ENCODE peak calls at places on chromosomes 5 and 9, in four cellular contexts. J, C, T and N are unnamed samples.

GRCh38 chr9:121645003-121645402 is 6.4 kb upstream of the DAB2IP start:
- DNase-seq in J (no peak), C (no peak), T (peak), N (no peak)

GRCh38 chr9:38068616-38068865 is 486 bp downstream of the SHB start:
- DNase-seq in J (peak), C (peak), T (no peak), N (no peak)

GRCh38 chr9:116219686-116220085 is 66.1 kb downstream of the PAPPA start:
- DNase-seq in J (no peak), C (no peak), T (no peak), N (no peak)

GRCh38 chr5:8470489-8470888 is 601.5 kb downstream of the MTRR start:
- DNase-seq in J (no peak), C (no peak), T (no peak), N (no peak)

GRCh38 chr5:138989720-138990119 is 114.6 kb upstream of the LRRTM2 start:
- DNase-seq in J (no peak), C (no peak), T (no peak), N (no peak)

GRCh38 chr9:113556877-113557593 is 93.5 kb downstream of the RGS3 start:
- DNase-seq in J (no peak), C (no peak), T (no peak), N (no peak)

GRCh38 chr5:5342784-5343183 is 79.7 kb upstream of the ICE1 start:
- DNase-seq in J (no peak), C (no peak), T (no peak), N (no peak)

GRCh38 chr5:153496835-153497234 is 6.4 kb downstream of the GRIA1 start:
- DNase-seq in J (no peak), C (peak), T (no peak), N (no peak)

GRCh38 chr9:117526674-117527073 is 111.8 kb upstream of the ASTN2 start:
- DNase-seq in J (no peak), C (no peak), T (no peak), N (no peak)

GRCh38 chr5:10471672-10472071 is 30.0 kb downstream of the ROPN1L start:
- DNase-seq in J (no peak), C (no peak), T (no peak), N (no peak)

GRCh38 chr5:172901012-172901780 is 58.0 kb upstream of the RPL26L1 start:
- DNase-seq in J (peak), C (peak), T (peak), N (no peak)

GRCh38 chr5:2270467-2270866 is 387.7 kb upstream of the IRX4 start:
- DNase-seq in J (no peak), C (no peak), T (no peak), N (no peak)

GRCh38 chr9:130997925-130998595 is 10.9 kb upstream of the LAMC3 start:
- DNase-seq in J (peak), C (peak), T (peak), N (peak)

GRCh38 chr9:122127396-122127798 is 32.2 kb downstream of the NDUFA8 start:
- DNase-seq in J (no peak), C (no peak), T (no peak), N (no peak)

GRCh38 chr9:78187763-78188495 is 47.9 kb upstream of the CEP78 start:
- DNase-seq in J (no peak), C (no peak), T (no peak), N (no peak)

GRCh38 chr5:5886812-5887486 is 464.5 kb downstream of the ICE1 start:
- DNase-seq in J (no peak), C (no peak), T (no peak), N (peak)

GRCh38 chr9:97706246-97706645 is 9.1 kb upstream of the XPA start:
- DNase-seq in J (no peak), C (no peak), T (no peak), N (no peak)

GRCh38 chr5:123371575-123372179 is 51.5 kb downstream of the CEP120 start:
- DNase-seq in J (peak), C (no peak), T (peak), N (peak)

GRCh38 chr5:96415897-96416296 is 17.2 kb downstream of the PCSK1 start:
- DNase-seq in J (no peak), C (no peak), T (no peak), N (no peak)

GRCh38 chr5:43401827-43402226 is 10.4 kb downstream of the CCL28 start:
- DNase-seq in J (no peak), C (no peak), T (no peak), N (peak)

GRCh38 chr5:171390883-171391677 is 3.4 kb downstream of the NPM1 start:
- DNase-seq in J (no peak), C (no peak), T (no peak), N (no peak)

DNA sequence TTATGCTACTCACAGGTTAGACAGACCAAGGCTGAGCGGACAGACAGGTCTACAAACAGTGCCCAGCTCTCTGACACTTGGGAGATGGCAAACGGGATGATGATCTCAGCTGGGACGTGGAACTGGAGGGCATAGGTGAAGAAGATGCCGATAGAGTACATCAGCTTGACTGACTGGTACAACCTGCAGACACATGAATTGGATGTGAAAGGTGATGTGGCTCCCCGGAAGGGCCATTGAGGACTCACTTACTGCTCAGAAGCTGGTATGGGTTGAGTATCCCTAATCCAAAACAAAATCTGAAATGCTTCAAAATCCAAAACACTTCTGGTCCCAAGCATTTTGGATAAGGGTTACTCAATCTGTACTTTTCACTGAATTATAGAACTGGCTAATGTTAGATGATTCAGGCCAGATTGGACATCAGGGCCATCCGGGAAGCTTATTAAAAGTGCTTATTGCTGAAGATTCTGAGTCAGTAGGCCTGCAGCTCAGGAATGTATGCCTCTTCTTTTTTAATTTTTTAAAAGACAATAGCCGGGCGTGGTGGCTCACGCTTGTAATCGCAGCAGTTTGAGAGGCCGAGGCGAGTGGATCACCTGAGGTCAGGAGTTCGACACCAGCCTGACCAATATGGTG is 22.4 kb downstream of the SLC36A3 start:
- DNase-seq in J (no peak), C (no peak), T (no peak), N (no peak)
- TF ChIP-seq POLR2A in J (no peak), C (no peak), T (no peak), N (no peak)

GRCh38 chr9:136643596-136644342 is 18.9 kb upstream of the EGFL7 start:
- DNase-seq in J (peak), C (peak), T (no peak), N (no peak)

GRCh38 chr9:136644343-136644592 is 18.4 kb upstream of the EGFL7 start:
- DNase-seq in J (peak), C (peak), T (no peak), N (no peak)

GRCh38 chr9:136645903-136646754 is 16.6 kb upstream of the EGFL7 start:
- DNase-seq in J (peak), C (peak), T (peak), N (no peak)

GRCh38 chr9:136645343-136645902 is 17.3 kb upstream of the EGFL7 start:
- DNase-seq in J (no peak), C (no peak), T (no peak), N (no peak)

DNA sequence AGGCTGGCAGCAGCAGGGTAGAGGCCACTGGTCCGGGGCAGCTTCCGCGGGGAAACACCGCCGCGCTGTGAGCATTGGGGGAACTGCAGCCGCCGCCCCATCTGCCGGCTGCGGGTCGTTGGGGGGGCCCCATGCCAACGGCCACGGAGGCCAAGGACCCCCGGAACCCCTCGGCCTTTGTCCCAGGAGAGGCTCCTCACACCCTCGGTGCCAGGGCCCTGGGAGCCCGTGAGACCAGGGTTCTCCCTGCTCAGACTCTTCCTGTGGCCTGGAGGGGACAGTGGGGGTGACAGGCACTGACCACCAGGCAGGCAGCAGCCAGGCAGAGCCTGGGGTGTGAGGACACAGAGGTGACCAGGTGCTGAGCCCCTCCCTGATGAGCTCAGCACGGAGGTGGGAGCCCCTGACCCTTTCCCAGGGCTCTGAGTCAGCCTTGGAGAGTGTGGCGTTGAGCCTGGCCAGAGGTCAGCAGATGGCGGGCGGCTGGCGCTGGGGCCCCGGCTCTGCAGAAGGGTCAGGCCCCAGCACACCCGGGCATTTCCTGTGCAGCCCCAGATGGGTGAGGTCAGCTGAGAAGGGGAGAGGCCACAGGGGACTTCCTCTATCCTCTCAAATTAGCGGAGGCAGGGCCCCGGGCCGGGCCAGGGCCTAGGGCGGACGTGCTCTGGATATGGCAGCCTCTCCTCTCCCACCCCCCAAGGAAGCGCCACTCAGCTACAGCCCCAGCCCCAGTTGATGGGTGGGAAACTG is 17.9 kb upstream of the EGFL7 start:
- DNase-seq in J (peak), C (peak), T (peak), N (peak)
- TF ChIP-seq POLR2A in J (no peak), C (peak), T (no peak), N (no peak)

DNA sequence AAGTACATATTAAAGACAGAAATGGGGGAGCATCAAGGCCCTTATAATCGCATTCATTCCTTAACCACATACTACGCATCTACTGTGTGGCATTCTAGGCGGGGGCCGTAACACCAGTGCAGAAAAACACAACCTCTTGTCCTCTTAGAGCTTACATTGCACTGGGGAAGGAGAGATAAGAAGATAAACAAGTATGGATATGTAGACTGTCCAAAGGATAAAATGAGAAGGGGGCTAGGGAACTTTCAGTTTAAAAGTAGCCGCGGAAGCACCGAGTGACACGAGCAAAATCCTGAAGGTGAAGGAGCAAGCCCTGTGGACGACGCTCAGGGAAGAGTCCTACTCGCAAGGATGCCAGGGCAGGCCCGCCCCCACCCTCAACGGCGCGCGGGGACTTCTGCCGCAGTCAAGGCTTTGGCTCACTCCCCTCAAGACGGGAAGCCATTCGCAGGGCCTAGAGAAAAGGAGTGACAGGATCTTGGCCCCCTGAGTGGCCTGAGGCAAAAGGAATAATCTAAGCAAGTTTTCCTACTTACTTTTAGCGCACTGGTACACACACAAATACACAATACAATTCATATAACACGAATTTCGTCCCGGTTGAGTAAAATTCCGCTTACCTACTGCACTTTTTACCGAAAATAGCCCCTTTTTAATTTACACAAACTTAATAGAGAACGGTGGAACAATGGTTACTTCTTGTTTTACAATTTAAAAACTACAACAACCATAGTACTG is 1.3 kb upstream of the NIPBL start:
- DNase-seq in J (peak), C (peak), T (peak), N (peak)
- TF ChIP-seq POLR2A in J (no peak), C (no peak), T (no peak), N (peak)

GRCh38 chr9:34559616-34560546 is 29.6 kb downstream of the CNTFR start:
- DNase-seq in J (peak), C (peak), T (peak), N (peak)
- TF ChIP-seq POLR2A in J (no peak), C (no peak), T (no peak), N (no peak)

GRCh38 chr5:94082405-94082804 is 341.0 kb upstream of the POU5F2 start:
- DNase-seq in J (no peak), C (no peak), T (no peak), N (no peak)
- TF ChIP-seq POLR2A in J (no peak), C (no peak), T (no peak), N (no peak)

DNA sequence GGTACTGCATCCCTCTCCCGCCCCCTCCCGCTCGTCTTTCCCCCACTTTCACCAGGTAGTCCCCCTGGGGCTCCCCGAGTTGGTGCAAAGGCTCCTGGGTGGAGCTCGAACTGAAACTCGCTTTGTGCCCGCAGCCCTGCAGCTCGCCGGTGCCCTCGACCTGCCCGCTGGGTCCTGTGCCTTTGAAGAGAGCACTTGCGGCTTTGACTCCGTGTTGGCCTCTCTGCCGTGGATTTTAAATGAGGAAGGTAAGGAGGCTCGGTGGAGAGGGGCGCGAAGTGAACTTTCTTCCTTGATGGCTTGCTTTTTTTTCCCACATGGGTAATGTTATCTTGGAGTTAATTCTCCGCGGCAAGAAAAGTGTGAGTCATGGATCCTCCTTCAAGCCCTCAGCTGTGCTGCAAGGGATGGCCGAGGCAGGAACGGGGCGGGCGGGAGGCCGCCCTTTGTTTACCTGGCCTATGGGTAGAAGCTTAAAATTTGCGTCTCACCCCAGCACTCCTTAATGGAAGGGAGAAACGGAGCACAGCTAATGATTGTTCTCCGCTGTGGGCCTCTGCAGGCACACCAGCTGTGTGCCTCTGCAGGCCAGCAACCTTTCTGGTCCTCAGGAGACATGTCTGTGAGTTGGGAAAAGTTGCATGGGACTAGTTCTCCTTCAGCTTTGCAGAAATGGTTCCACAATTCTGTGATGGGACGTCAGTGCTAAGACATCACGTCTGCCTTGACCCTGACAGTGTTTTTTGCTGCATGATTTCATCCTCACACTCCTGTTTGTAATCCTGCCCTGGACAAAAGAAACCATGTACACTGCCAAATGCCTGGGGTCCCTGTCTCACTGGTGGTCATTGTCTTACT is 1.0 kb downstream of the MAMDC2 start:
- DNase-seq in J (no peak), C (peak), T (peak), N (peak)
- TF ChIP-seq POLR2A in J (no peak), C (no peak), T (no peak), N (no peak)

GRCh38 chr9:75892168-75892901 is 1.9 kb downstream of the PCSK5 start:
- DNase-seq in J (peak), C (peak), T (peak), N (no peak)

GRCh38 chr9:75889977-75890540 is 414 bp upstream of the PCSK5 start:
- DNase-seq in J (peak), C (no peak), T (peak), N (peak)

GRCh38 chr9:75889577-75889976 is 896 bp upstream of the PCSK5 start:
- DNase-seq in J (no peak), C (no peak), T (no peak), N (no peak)

GRCh38 chr9:75891277-75892167 is 1.0 kb downstream of the PCSK5 start:
- DNase-seq in J (peak), C (peak), T (peak), N (no peak)

DNA sequence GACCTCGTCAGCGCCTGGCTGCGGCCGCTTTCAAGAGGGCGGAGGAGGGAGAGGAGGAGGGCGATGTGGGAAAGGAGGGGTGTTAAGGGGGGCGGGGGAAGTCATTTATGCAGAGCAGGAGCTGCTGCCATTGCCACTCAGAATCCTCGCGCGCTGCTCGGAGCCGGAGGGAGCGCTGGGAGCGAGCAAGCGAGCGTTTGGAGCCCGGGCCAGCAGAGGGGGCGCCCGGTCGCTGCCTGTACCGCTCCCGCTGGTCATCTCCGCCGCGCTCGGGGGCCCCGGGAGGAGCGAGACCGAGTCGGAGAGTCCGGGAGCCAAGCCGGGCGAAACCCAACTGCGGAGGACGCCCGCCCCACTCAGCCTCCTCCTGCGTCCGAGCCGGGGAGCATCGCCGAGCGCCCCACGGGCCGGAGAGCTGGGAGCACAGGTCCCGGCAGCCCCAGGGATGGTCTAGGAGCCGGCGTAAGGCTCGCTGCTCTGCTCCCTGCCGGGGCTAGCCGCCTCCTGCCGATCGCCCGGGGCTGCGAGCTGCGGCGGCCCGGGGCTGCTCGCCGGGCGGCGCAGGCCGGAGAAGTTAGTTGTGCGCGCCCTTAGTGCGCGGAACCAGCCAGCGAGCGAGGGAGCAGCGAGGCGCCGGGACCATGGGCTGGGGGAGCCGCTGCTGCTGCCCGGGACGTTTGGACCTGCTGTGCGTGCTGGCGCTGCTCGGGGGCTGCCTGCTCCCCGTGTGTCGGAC is at the start of gene PCSK5:
- DNase-seq in J (peak), C (peak), T (peak), N (peak)
- TF ChIP-seq POLR2A in J (no peak), C (peak), T (peak), N (peak)

GRCh38 chr9:133375724-133376654 is at the start of the genes STKLD1 and SURF4:
- DNase-seq in J (peak), C (peak), T (peak), N (peak)

GRCh38 chr9:133377721-133378216 is 1.6 kb downstream of the STKLD1 start:
- DNase-seq in J (no peak), C (no peak), T (no peak), N (no peak)

GRCh38 chr9:133374612-133375115 is 1.2 kb downstream of the SURF4 start:
- DNase-seq in J (no peak), C (no peak), T (no peak), N (no peak)

GRCh38 chr9:133372144-133372543 is 3.7 kb downstream of the SURF4 start:
- DNase-seq in J (no peak), C (no peak), T (no peak), N (no peak)

GRCh38 chr9:133375116-133375723 is 640 bp downstream of the SURF4 start:
- DNase-seq in J (no peak), C (peak), T (no peak), N (no peak)
- TF ChIP-seq POLR2A in J (no peak), C (no peak), T (no peak), N (no peak)